ENCODE peak calls at places on chromosomes 13 and 19, in four cellular contexts. One of them, this sample, is unnamed.

GRCh38 chr13:31380728-31381127 is 181.0 kb downstream of the B3GLCT start:
- DNase-seq in OCI-M1: no peak
- DNase-seq in fibroblast of the conjunctiva: no peak
- DNase-seq in ovary: no peak
- DNase-seq in this sample: no peak

GRCh38 chr19:46221981-46222610 is 7.4 kb upstream of the IGFL1 start:
- DNase-seq in OCI-M1: peak
- DNase-seq in ovary: peak
- DNase-seq in fibroblast of the conjunctiva: no peak
- DNase-seq in this sample: no peak

GRCh38 chr19:47493378-47494210 is 9.6 kb upstream of the KPTN start:
- DNase-seq in ovary: no peak
- DNase-seq in fibroblast of the conjunctiva: no peak
- DNase-seq in OCI-M1: no peak
- DNase-seq in this sample: no peak

GRCh38 chr19:343451-343931 is 1.1 kb downstream of the MIER2 start:
- DNase-seq in OCI-M1: no peak
- DNase-seq in ovary: no peak
- DNase-seq in fibroblast of the conjunctiva: no peak
- DNase-seq in this sample: no peak

GRCh38 chr13:112141643-112142400 is 74.9 kb downstream of the SOX1 start:
- DNase-seq in OCI-M1: no peak
- DNase-seq in fibroblast of the conjunctiva: no peak
- DNase-seq in ovary: no peak
- DNase-seq in this sample: no peak

GRCh38 chr13:53254495-53254894 is 225.9 kb downstream of the OLFM4 start:
- DNase-seq in ovary: no peak
- DNase-seq in OCI-M1: peak
- DNase-seq in fibroblast of the conjunctiva: no peak
- DNase-seq in this sample: no peak

GRCh38 chr13:40251343-40252032 is 415.0 kb downstream of the FOXO1 start:
- DNase-seq in OCI-M1: no peak
- DNase-seq in ovary: no peak
- DNase-seq in fibroblast of the conjunctiva: peak
- DNase-seq in this sample: no peak

GRCh38 chr19:27733551-27734266 is 1479.2 kb downstream of the UQCRFS1 start:
- DNase-seq in OCI-M1: no peak
- DNase-seq in ovary: no peak
- DNase-seq in fibroblast of the conjunctiva: no peak
- DNase-seq in this sample: no peak

GRCh38 chr13:112481458-112481857 is 105.3 kb downstream of the SPACA7 start:
- DNase-seq in fibroblast of the conjunctiva: no peak
- DNase-seq in OCI-M1: no peak
- DNase-seq in ovary: no peak
- DNase-seq in this sample: no peak

GRCh38 chr19:33396701-33397535 is 23.4 kb downstream of the CEBPG start:
- DNase-seq in fibroblast of the conjunctiva: no peak
- DNase-seq in OCI-M1: no peak
- DNase-seq in ovary: peak
- DNase-seq in this sample: no peak

GRCh38 chr13:26721251-26721939 is 39.2 kb downstream of the GPR12 start:
- DNase-seq in fibroblast of the conjunctiva: no peak
- DNase-seq in OCI-M1: peak
- DNase-seq in ovary: no peak
- DNase-seq in this sample: peak

GRCh38 chr13:96542986-96543385 is 451.3 kb downstream of the OXGR1 start:
- DNase-seq in OCI-M1: no peak
- DNase-seq in fibroblast of the conjunctiva: no peak
- DNase-seq in ovary: no peak
- DNase-seq in this sample: no peak

GRCh38 chr13:65638572-65639168 is 1591.5 kb downstream of the PCDH9 start:
- DNase-seq in ovary: no peak
- DNase-seq in fibroblast of the conjunctiva: peak
- DNase-seq in OCI-M1: peak
- DNase-seq in this sample: peak

GRCh38 chr19:46604781-46605355 is 3.7 kb downstream of the CALM3 start:
- DNase-seq in fibroblast of the conjunctiva: no peak
- DNase-seq in ovary: peak
- DNase-seq in OCI-M1: no peak
- DNase-seq in this sample: no peak